ENCODE peak calls at places on chromosomes 7 and 10, in six cellular contexts. E is H1, X is HCT116, O is sigmoid colon, T is breast epithelium, M is PC-3. V is an unnamed sample.

GRCh38 chr10:44752451-44753441 is 158.4 kb upstream of the TMEM72 start:
- DNase-seq in M (peak; percentile 98), X (no peak), E (no peak), T (no peak), O (no peak), V (no peak)

GRCh38 chr7:79308176-79308575 is 145.3 kb downstream of the MAGI2 start:
- DNase-seq in O (no peak), X (peak; percentile 22), T (peak; percentile 53), M (peak; percentile 24), E (no peak), V (no peak)

GRCh38 chr10:9285698-9286097 is 1231.2 kb downstream of the GATA3 start:
- DNase-seq in X (no peak), E (no peak), T (no peak), O (no peak), M (no peak), V (no peak)

GRCh38 chr10:31340343-31340742 is 21.3 kb downstream of the ZEB1 start:
- DNase-seq in O (no peak), E (no peak), M (no peak), T (no peak), X (no peak), V (no peak)

GRCh38 chr10:77208857-77209256 is 428.8 kb downstream of the KCNMA1 start:
- DNase-seq in O (no peak), X (no peak), E (no peak), M (no peak), T (no peak), V (no peak)

GRCh38 chr7:102064361-102065025 is 222.2 kb upstream of the SH2B2 start:
- DNase-seq in E (no peak), X (no peak), T (no peak), M (peak; percentile 60), O (peak; percentile 56), V (peak; percentile 31)

GRCh38 chr10:36736311-36736710 is 389.1 kb upstream of the ANKRD30A start:
- DNase-seq in E (no peak), O (no peak), T (no peak), X (no peak), M (peak; percentile 75), V (no peak)

GRCh38 chr10:122186822-122187810 is 84.0 kb upstream of the BTBD16 start:
- DNase-seq in M (no peak), O (no peak), E (no peak), X (no peak), T (no peak), V (no peak)

GRCh38 chr10:33859319-33860022 is 525.0 kb upstream of the NRP1 start:
- DNase-seq in X (no peak), O (no peak), E (no peak), T (no peak), M (peak; percentile 77), V (no peak)

GRCh38 chr7:17371656-17372524 is 73.4 kb downstream of the AHR start:
- DNase-seq in T (no peak), E (no peak), M (peak; percentile 90), O (no peak), X (peak; percentile 57), V (no peak)

GRCh38 chr10:102505462-102506115 is 1.8 kb downstream of the SUFU start:
- DNase-seq in X (no peak), E (no peak), O (peak; percentile 55), M (no peak), T (no peak), V (no peak)

GRCh38 chr10:130771491-130771890 is 540.0 kb downstream of the TCERG1L start:
- DNase-seq in E (no peak), M (no peak), X (no peak), T (no peak), O (peak; percentile 41), V (no peak)

GRCh38 chr10:75367098-75367497 is 34.5 kb downstream of the ZNF503 start:
- DNase-seq in E (no peak), T (no peak), X (no peak), M (no peak), O (no peak), V (no peak)

GRCh38 chr10:124675824-124676223 is 68.4 kb downstream of the FAM53B start:
- DNase-seq in X (no peak), O (no peak), M (no peak), E (no peak), T (no peak), V (no peak)

GRCh38 chr7:121276276-121276675 is 52.5 kb upstream of the WNT16 start:
- DNase-seq in X (no peak), M (no peak), E (no peak), T (no peak), O (no peak), V (no peak)

GRCh38 chr10:30918651-30919050 is 113.0 kb downstream of the ZNF438 start:
- DNase-seq in T (no peak), M (no peak), O (no peak), X (no peak), E (no peak), V (no peak)

GRCh38 chr10:132482090-132482489 is 55.5 kb upstream of the INPP5A start:
- DNase-seq in M (peak; percentile 32), E (no peak), T (peak; percentile 71), X (no peak), O (peak; percentile 90), V (no peak)

GRCh38 chr10:94133239-94133638 is 139.5 kb downstream of the PLCE1 start:
- DNase-seq in O (no peak), T (peak; percentile 92), E (no peak), M (peak; percentile 55), X (no peak), V (peak; percentile 73)

GRCh38 chr7:73705551-73705920 is 13.9 kb downstream of the STX1A start:
- DNase-seq in M (peak; percentile 62), T (no peak), E (no peak), X (no peak), O (no peak), V (no peak)

GRCh38 chr7:5429857-5430611 is 6.4 kb upstream of the TNRC18 start:
- DNase-seq in E (no peak), T (peak; percentile 83), X (no peak), O (peak; percentile 84), M (peak; percentile 69), V (peak; percentile 49)

GRCh38 chr7:4610768-4611467 is 71.2 kb upstream of the FOXK1 start:
- DNase-seq in M (peak; percentile 83), O (peak; percentile 71), T (peak; percentile 20), E (peak; percentile 51), X (peak; percentile 73), V (no peak)

GRCh38 chr7:91537260-91538152 is 273.3 kb downstream of the FZD1 start:
- DNase-seq in X (no peak), M (no peak), E (no peak), T (no peak), O (no peak), V (no peak)

GRCh38 chr10:78634389-78634815 is 434.4 kb upstream of the ZMIZ1 start:
- DNase-seq in X (no peak), M (peak; percentile 78), T (no peak), O (no peak), E (no peak), V (no peak)

GRCh38 chr7:31464601-31465000 is 49.3 kb upstream of the ITPRID1 start:
- DNase-seq in O (no peak), T (no peak), E (no peak), X (no peak), M (peak; percentile 87), V (no peak)

GRCh38 chr7:77420438-77420837 is 4.3 kb upstream of the GSAP start:
- DNase-seq in O (no peak), X (no peak), M (no peak), E (no peak), T (no peak), V (no peak)

GRCh38 chr7:121286186-121286585 is 42.6 kb upstream of the WNT16 start:
- DNase-seq in E (no peak), M (no peak), T (no peak), X (no peak), O (no peak), V (no peak)

GRCh38 chr7:88664630-88665233 is 94.8 kb upstream of the ZNF804B start:
- DNase-seq in E (no peak), O (no peak), X (peak; percentile 4), M (peak; percentile 15), T (no peak), V (no peak)

GRCh38 chr10:51881213-51881612 is 181.8 kb upstream of the CSTF2T start:
- DNase-seq in O (no peak), T (no peak), E (no peak), X (no peak), M (no peak), V (no peak)
- H3K27me3 ChIP-seq in O (no peaks in the 10 kb centered on the region), T (no peaks in the 10 kb centered on the region), E (no peaks in the 10 kb centered on the region), X (no peaks in the 10 kb centered on the region), M (no peaks in the 10 kb centered on the region), V (no peaks in the 10 kb centered on the region)

GRCh38 chr7:158581440-158582088 is 6.1 kb downstream of the PTPRN2 start:
- DNase-seq in E (no peak), O (peak; percentile 5), M (peak; percentile 56), X (no peak), T (no peak), V (no peak)

GRCh38 chr7:158583143-158583542 is 4.5 kb downstream of the PTPRN2 start:
- DNase-seq in T (no peak), M (no peak), E (no peak), X (no peak), O (peak; percentile 0), V (no peak)

GRCh38 chr7:158583810-158584209 is 3.8 kb downstream of the PTPRN2 start:
- DNase-seq in X (no peak), T (no peak), M (no peak), E (no peak), O (no peak), V (no peak)

GRCh38 chr7:158579662-158580646 is 7.7 kb downstream of the PTPRN2 start:
- DNase-seq in X (no peak), T (no peak), M (no peak), E (no peak), O (no peak), V (no peak)

DNA sequence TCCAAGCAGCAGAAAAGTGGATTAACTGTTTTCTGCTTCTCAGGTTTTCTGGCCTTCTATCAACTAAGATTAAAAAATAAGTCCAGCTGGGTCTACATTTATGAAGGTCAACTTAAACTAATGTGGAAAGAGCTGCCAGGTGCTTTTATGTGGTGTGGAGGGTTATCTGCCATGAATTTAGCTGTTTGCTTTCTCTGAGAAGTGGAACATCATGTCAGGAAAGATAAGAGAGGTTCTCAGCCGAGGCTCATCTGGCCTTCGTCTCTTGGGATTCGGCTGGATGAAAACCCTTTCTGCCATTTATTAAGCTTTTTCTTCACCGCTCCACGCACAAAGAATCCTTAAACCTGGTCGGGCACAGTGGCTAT is 5.5 kb downstream of the PTPRN2 start:
- DNase-seq in X (no peak), E (no peak), O (peak; percentile 19), T (no peak), M (no peak), V (no peak)
- H3K4me3 ChIP-seq in X (no peak overlapping the region), E (no peak overlapping the region), O (no peak overlapping the region), T (no peak overlapping the region), M (no peak overlapping the region), V (no peak overlapping the region)

DNA sequence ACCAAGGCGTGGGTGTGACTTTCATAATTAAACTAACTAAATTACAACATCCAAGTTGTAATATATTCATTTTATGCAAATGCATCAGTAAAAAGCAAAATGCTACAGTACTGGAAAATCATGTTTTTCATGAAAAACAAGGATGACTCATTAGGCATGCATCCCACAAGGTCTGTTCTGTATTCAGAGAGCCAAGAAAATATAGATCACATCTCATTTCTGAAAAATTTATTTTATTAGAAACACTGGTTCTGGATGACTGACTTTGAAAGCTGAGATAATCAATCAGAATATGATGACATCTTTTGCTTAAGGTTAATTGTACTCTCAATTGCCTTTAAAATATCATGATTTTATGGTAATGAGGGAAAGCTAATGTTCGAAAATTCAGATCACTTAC is 248.8 kb upstream of the SMIM30 start:
- DNase-seq in M (peak; percentile 1), X (no peak), E (no peak), T (no peak), O (no peak), V (no peak)
- H3K27me3 ChIP-seq in M (no peaks in the 10 kb centered on the region), X (no peaks in the 10 kb centered on the region), E (peaks cover 61% of the 10 kb centered on the region), T (no peaks in the 10 kb centered on the region), O (no peaks in the 10 kb centered on the region), V (no peaks in the 10 kb centered on the region)

GRCh38 chr10:71848325-71849277 is 2.5 kb downstream of the PSAP start:
- DNase-seq in T (no peak), O (no peak), M (peak; percentile 49), X (no peak), E (no peak), V (no peak)
- H3K4me3 ChIP-seq in T (no peak overlapping the region), O (peak overlapping the region; percentile 98), M (peak overlapping the region; percentile 94), X (no peak overlapping the region), E (no peak overlapping the region), V (no peak overlapping the region)

V was measured in heart right ventricle.